ENCODE peak calls at places on chromosomes 6 and 20, in eight cellular contexts. R, P, A, E, Y, D, T and F are unnamed samples.

GRCh38 chr6:114945392-114945791 is 602.6 kb upstream of the HS3ST5 start:
- DNase-seq in R (no peak), P (no peak), A (no peak), E (no peak), Y (no peak), D (no peak), T (no peak), F (no peak)

GRCh38 chr6:14476793-14477531 is 359.4 kb downstream of the CD83 start:
- DNase-seq in R (no peak), P (no peak), A (no peak), E (no peak), Y (no peak), D (no peak), T (no peak), F (peak)

GRCh38 chr6:154548130-154548830 is 37.8 kb upstream of the CNKSR3 start:
- DNase-seq in R (no peak), P (no peak), A (no peak), E (no peak), Y (no peak), D (no peak), T (no peak), F (no peak)

GRCh38 chr6:52176550-52176949 is 9.6 kb upstream of the IL17A start:
- DNase-seq in R (peak), P (peak), A (no peak), E (no peak), Y (no peak), D (no peak), T (no peak), F (no peak)

GRCh38 chr6:31888281-31889258 is 8.9 kb downstream of the EHMT2 start:
- DNase-seq in R (no peak), P (peak), A (peak), E (no peak), Y (no peak), D (no peak), T (no peak), F (no peak)

GRCh38 chr6:167244064-167244949 is 46.8 kb upstream of the UNC93A start:
- DNase-seq in R (no peak), P (no peak), A (no peak), E (no peak), Y (no peak), D (no peak), T (no peak), F (no peak)

GRCh38 chr6:29828471-29828797 is 809 bp downstream of the HLA-G start:
- DNase-seq in R (no peak), P (no peak), A (peak), E (peak), Y (no peak), D (no peak), T (no peak), F (no peak)

GRCh38 chr20:63061051-63061531 is 54.3 kb upstream of the BHLHE23 start:
- DNase-seq in R (no peak), P (no peak), A (no peak), E (peak), Y (no peak), D (no peak), T (no peak), F (no peak)

GRCh38 chr6:12594541-12594893 is 122.0 kb upstream of the PHACTR1 start:
- DNase-seq in R (no peak), P (no peak), A (no peak), E (no peak), Y (no peak), D (no peak), T (no peak), F (no peak)

GRCh38 chr20:8803065-8803464 is 265.8 kb upstream of the PLCB4 start:
- DNase-seq in R (no peak), P (no peak), A (no peak), E (no peak), Y (no peak), D (no peak), T (no peak), F (no peak)

GRCh38 chr6:21469213-21469612 is 124.3 kb upstream of the SOX4 start:
- DNase-seq in R (no peak), P (no peak), A (no peak), E (no peak), Y (no peak), D (no peak), T (no peak), F (no peak)

GRCh38 chr6:90397929-90398674 is 101.5 kb upstream of the BACH2 start:
- DNase-seq in R (no peak), P (peak), A (peak), E (no peak), Y (peak), D (no peak), T (no peak), F (no peak)

GRCh38 chr6:38443341-38443740 is 196.4 kb downstream of the BTBD9 start:
- DNase-seq in R (no peak), P (no peak), A (no peak), E (no peak), Y (no peak), D (no peak), T (no peak), F (no peak)

GRCh38 chr20:61815176-61815575 is 250.5 kb downstream of the TAF4 start:
- DNase-seq in R (no peak), P (no peak), A (no peak), E (peak), Y (no peak), D (no peak), T (no peak), F (no peak)

GRCh38 chr6:156628805-156629204 is 148.4 kb upstream of the ARID1B start:
- DNase-seq in R (no peak), P (no peak), A (no peak), E (no peak), Y (no peak), D (no peak), T (no peak), F (no peak)

GRCh38 chr6:41374618-41375590 is 39.5 kb downstream of the NCR2 start:
- DNase-seq in R (no peak), P (no peak), A (peak), E (no peak), Y (no peak), D (no peak), T (no peak), F (no peak)

GRCh38 chr6:11224252-11224965 is 8.1 kb downstream of the NEDD9 start:
- DNase-seq in R (no peak), P (peak), A (peak), E (no peak), Y (no peak), D (no peak), T (no peak), F (no peak)

GRCh38 chr6:11754625-11755289 is 23.8 kb downstream of the ADTRP start:
- DNase-seq in R (no peak), P (no peak), A (no peak), E (no peak), Y (peak), D (no peak), T (no peak), F (no peak)

GRCh38 chr20:37525810-37526209 is 1.9 kb downstream of the BLCAP start:
- DNase-seq in R (no peak), P (no peak), A (no peak), E (peak), Y (no peak), D (no peak), T (no peak), F (no peak)

GRCh38 chr20:42255820-42256219 is 637.6 kb upstream of the CHD6 start:
- DNase-seq in R (no peak), P (no peak), A (no peak), E (no peak), Y (no peak), D (no peak), T (no peak), F (no peak)

GRCh38 chr6:136059308-136059707 is 190.8 kb downstream of the MTFR2 start:
- DNase-seq in R (no peak), P (no peak), A (no peak), E (no peak), Y (no peak), D (no peak), T (no peak), F (no peak)

GRCh38 chr6:56359201-56359899 is 112.0 kb upstream of the COL21A1 start:
- DNase-seq in R (peak), P (peak), A (peak), E (no peak), Y (peak), D (no peak), T (no peak), F (peak)

GRCh38 chr20:6735913-6736845 is 31.3 kb upstream of the BMP2 start:
- DNase-seq in R (no peak), P (no peak), A (no peak), E (no peak), Y (no peak), D (no peak), T (no peak), F (no peak)

GRCh38 chr6:156658596-156659316 is 118.4 kb upstream of the ARID1B start:
- DNase-seq in R (no peak), P (no peak), A (no peak), E (no peak), Y (no peak), D (no peak), T (no peak), F (no peak)

GRCh38 chr6:152952866-152953509 is 29.9 kb downstream of the FBXO5 start:
- DNase-seq in R (peak), P (no peak), A (no peak), E (no peak), Y (peak), D (no peak), T (no peak), F (no peak)

GRCh38 chr6:36920049-36920448 is 34.3 kb downstream of the C6orf89 start:
- DNase-seq in R (no peak), P (no peak), A (no peak), E (no peak), Y (no peak), D (no peak), T (no peak), F (no peak)

GRCh38 chr6:105068407-105068806 is 111.4 kb downstream of the POPDC3 start:
- DNase-seq in R (no peak), P (no peak), A (no peak), E (no peak), Y (no peak), D (no peak), T (no peak), F (no peak)

GRCh38 chr6:130105996-130106704 is 87.8 kb downstream of the L3MBTL3 start:
- DNase-seq in R (no peak), P (no peak), A (no peak), E (no peak), Y (no peak), D (no peak), T (no peak), F (no peak)

GRCh38 chr6:23728707-23729106 is 397.3 kb upstream of the NRSN1 start:
- DNase-seq in R (no peak), P (no peak), A (no peak), E (no peak), Y (no peak), D (no peak), T (no peak), F (no peak)

GRCh38 chr6:20919677-20920385 is 385.6 kb downstream of the CDKAL1 start:
- DNase-seq in R (no peak), P (no peak), A (no peak), E (no peak), Y (peak), D (no peak), T (no peak), F (no peak)